ENCODE peak calls at places on chromosomes 11 and 22, in five cellular contexts. Z, Y, S, W and D are unnamed samples.

GRCh38 chr11:57269580-57270021 is 32.6 kb upstream of the APLNR start:
- DNase-seq in Y (no peak), S (no peak), Z (no peak), W (no peak), D (no peak)

GRCh38 chr11:62372871-62373270 is 35.6 kb downstream of the ASRGL1 start:
- DNase-seq in Z (no peak), W (no peak), S (no peak), Y (no peak), D (no peak)

GRCh38 chr22:44363980-44364749 is 51.4 kb upstream of the SHISAL1 start:
- DNase-seq in S (no peak), Z (peak), Y (no peak), W (peak), D (no peak)

GRCh38 chr11:68471360-68472340 is 11.1 kb downstream of the PPP6R3 start:
- DNase-seq in Z (no peak), W (no peak), Y (peak), S (no peak), D (no peak)

GRCh38 chr11:61626580-61627380 is 45.9 kb upstream of the SYT7 start:
- DNase-seq in Z (peak), Y (no peak), W (peak), S (peak), D (peak)

GRCh38 chr11:64996710-64997380 is at the start of gene BATF2:
- DNase-seq in S (peak), Z (peak), W (peak), Y (no peak), D (peak)

GRCh38 chr11:515131-515530 is 8.1 kb upstream of the RNH1 start:
- DNase-seq in W (no peak), Z (no peak), S (no peak), Y (no peak), D (no peak)

GRCh38 chr11:74248469-74248868 is 63.0 kb downstream of the P4HA3 start:
- DNase-seq in S (no peak), W (no peak), Z (no peak), Y (no peak), D (no peak)

GRCh38 chr11:64444838-64445441 is 86.0 kb downstream of the RPS6KA4 start:
- DNase-seq in Z (no peak), S (no peak), W (peak), Y (no peak), D (no peak)

GRCh38 chr22:20128902-20129746 is 2.5 kb upstream of the ZDHHC8 start:
- DNase-seq in S (peak), Z (peak), W (peak), Y (peak), D (no peak)

GRCh38 chr11:61526956-61527731 is 18.6 kb downstream of the LRRC10B start:
- DNase-seq in Z (no peak), S (no peak), W (no peak), Y (no peak), D (no peak)

GRCh38 chr22:17845340-17845739 is 71.1 kb upstream of the BID start:
- DNase-seq in S (no peak), Z (no peak), Y (no peak), W (no peak), D (no peak)

GRCh38 chr11:94049351-94049750 is 28.2 kb downstream of the HEPHL1 start:
- DNase-seq in W (no peak), Z (no peak), Y (no peak), S (no peak), D (no peak)

GRCh38 chr11:68140496-68141246 is 19.5 kb upstream of the CHKA start:
- DNase-seq in Y (no peak), W (peak), Z (peak), S (no peak), D (no peak)

GRCh38 chr11:68479390-68479789 is 18.8 kb downstream of the PPP6R3 start:
- DNase-seq in Z (no peak), W (no peak), S (no peak), Y (no peak), D (no peak)

GRCh38 chr11:130531061-130531460 is 82.6 kb downstream of the ADAMTS15 start:
- DNase-seq in Y (no peak), S (no peak), W (peak), Z (no peak), D (no peak)

GRCh38 chr11:130527648-130528300 is 79.3 kb downstream of the ADAMTS15 start:
- DNase-seq in W (peak), S (no peak), Z (no peak), Y (no peak), D (no peak)

GRCh38 chr11:130525307-130525706 is 76.9 kb downstream of the ADAMTS15 start:
- DNase-seq in S (no peak), Y (no peak), W (no peak), Z (no peak), D (no peak)

GRCh38 chr11:130528862-130529261 is 80.4 kb downstream of the ADAMTS15 start:
- DNase-seq in Z (no peak), S (no peak), W (peak), Y (no peak), D (no peak)

GRCh38 chr11:130528301-130528651 is 79.8 kb downstream of the ADAMTS15 start:
- DNase-seq in W (no peak), Y (no peak), Z (no peak), S (no peak), D (no peak)
- H3K27ac ChIP-seq in W (no peak), Y (no peak), Z (no peak), S (no peak), D (no peak)

DNA sequence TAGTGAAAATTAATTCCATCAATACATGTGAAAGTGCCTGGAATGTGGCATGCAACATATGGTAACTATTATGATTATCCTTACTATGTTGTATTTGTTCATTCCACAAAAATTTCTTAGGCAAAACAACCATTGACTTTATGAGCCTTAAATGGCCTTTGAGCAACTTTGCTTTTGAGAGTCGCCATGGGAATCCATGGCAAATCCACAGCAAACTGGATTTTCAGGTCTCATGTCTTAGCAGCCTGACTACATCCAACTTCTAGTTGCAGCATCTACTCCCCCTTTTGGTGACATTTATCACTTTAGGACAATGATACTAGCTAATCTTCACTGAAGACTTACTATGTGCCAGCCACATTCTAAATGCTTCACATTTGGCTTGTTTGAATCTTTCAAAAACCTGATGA is 56.8 kb downstream of the SLC1A2 start:
- DNase-seq in S (no peak), Y (no peak), W (no peak), Z (no peak), D (no peak)
- TF ChIP-seq CTCF in S (no peak), Y (no peak), W (peak), Z (no peak), D (no peak)

GRCh38 chr22:37021710-37022482 is 2.4 kb downstream of the MPST start:
- DNase-seq in W (peak), Z (no peak), S (peak), Y (peak), D (no peak)

GRCh38 chr22:37021041-37021440 is 1.5 kb downstream of the MPST start:
- DNase-seq in Y (no peak), W (no peak), Z (no peak), S (peak), D (no peak)

GRCh38 chr22:37023743-37024338 is 4.3 kb downstream of the MPST start:
- DNase-seq in S (peak), W (no peak), Z (no peak), Y (no peak), D (no peak)

GRCh38 chr22:37024339-37025157 is 5.0 kb downstream of the MPST start:
- DNase-seq in S (peak), Z (no peak), W (no peak), Y (no peak), D (no peak)

GRCh38 chr22:37022483-37023337 is 3.2 kb downstream of the MPST start:
- DNase-seq in S (no peak), W (no peak), Y (no peak), Z (no peak), D (no peak)
- H3K4me3 ChIP-seq in S (no peak), W (no peak), Y (no peak), Z (no peak), D (no peak)

GRCh38 chr11:10844816-10845215 is 13.0 kb downstream of the ZBED5 start:
- DNase-seq in S (no peak), Z (no peak), W (no peak), Y (no peak), D (no peak)

GRCh38 chr11:10844364-10844763 is 13.5 kb downstream of the ZBED5 start:
- DNase-seq in Y (no peak), Z (no peak), W (no peak), S (no peak), D (no peak)

GRCh38 chr11:10845589-10845988 is 12.3 kb downstream of the ZBED5 start:
- DNase-seq in Z (no peak), S (no peak), W (no peak), Y (no peak), D (no peak)

GRCh38 chr11:10846664-10847063 is 11.2 kb downstream of the ZBED5 start:
- DNase-seq in Y (no peak), Z (no peak), W (no peak), S (no peak), D (no peak)

GRCh38 chr11:10847960-10848860 is 9.6 kb downstream of the ZBED5 start:
- DNase-seq in Y (no peak), W (no peak), S (no peak), Z (no peak), D (no peak)
- H3K27ac ChIP-seq in Y (no peak), W (no peak), S (no peak), Z (no peak), D (no peak)

GRCh38 chr11:10413268-10413667 is 41.8 kb upstream of the AMPD3 start:
- DNase-seq in S (peak), Z (no peak), Y (peak), W (no peak), D (no peak)
- TF ChIP-seq CTCF in S (no peak), Z (peak), Y (peak), W (peak), D (no peak)

DNA sequence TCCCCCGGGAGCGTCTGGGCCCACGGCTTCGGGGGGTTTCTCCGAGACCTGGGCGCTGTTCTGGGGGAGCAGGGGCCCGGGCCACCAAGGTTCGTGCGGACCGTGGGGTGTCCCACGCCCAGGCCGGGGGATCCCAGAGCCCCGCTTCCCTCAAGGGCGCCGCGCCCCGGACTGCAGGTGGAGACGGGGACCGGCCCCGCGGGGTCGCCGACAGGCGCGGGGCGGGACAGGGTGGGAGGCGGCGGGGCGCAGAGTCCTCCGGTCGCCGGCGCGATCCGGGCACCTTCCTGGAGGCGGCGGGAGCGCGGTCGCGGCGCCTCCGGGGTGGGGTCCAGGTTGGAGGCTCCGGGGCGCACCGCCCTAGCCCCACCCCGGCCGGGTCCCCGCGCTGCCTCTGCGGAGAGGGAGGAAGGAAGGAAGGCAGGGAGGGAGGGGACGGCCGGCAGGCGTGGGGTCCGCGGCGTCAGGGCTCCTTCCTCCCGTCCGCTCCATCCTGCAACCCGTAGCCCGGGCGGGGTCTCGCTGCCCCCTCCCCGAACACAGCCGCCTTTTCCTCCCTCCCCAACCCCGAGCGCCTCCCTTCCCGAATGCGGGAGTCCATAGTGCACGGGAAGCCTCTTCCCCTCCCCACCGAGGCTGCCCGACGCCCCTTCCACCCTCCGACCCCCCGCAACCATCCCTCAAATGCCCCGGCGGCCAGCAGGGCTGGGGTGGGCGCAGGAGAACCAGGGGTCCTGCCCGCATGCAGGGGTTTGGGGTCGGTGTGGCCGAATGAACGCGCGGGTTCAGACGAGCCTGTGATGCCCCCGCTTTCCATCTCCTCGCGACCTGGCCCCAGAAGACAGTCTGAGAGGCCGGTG is 4.3 kb upstream of the ZBED4 start:
- DNase-seq in Z (no peak), W (no peak), S (no peak), Y (no peak), D (peak)
- H3K4me3 ChIP-seq in Z (peak), W (peak), S (peak), Y (peak), D (peak)

GRCh38 chr11:2386591-2386990 is 9.5 kb downstream of the CD81 start:
- DNase-seq in W (no peak), Z (no peak), Y (no peak), S (no peak), D (peak)

GRCh38 chr11:2389344-2390026 is 11.1 kb upstream of the TSSC4 start:
- DNase-seq in Y (no peak), Z (no peak), S (no peak), W (no peak), D (peak)

GRCh38 chr11:2390091-2390870 is 10.3 kb upstream of the TSSC4 start:
- DNase-seq in S (no peak), Z (no peak), Y (no peak), W (no peak), D (no peak)

GRCh38 chr11:2387266-2387982 is 10.3 kb downstream of the CD81 start:
- DNase-seq in Y (peak), W (no peak), Z (no peak), S (no peak), D (peak)

GRCh38 chr11:2388431-2389024 is 11.4 kb downstream of the CD81 start:
- DNase-seq in Z (no peak), W (no peak), S (no peak), Y (no peak), D (no peak)
- H3K27ac ChIP-seq in Z (no peak), W (no peak), S (peak), Y (no peak), D (no peak)

DNA sequence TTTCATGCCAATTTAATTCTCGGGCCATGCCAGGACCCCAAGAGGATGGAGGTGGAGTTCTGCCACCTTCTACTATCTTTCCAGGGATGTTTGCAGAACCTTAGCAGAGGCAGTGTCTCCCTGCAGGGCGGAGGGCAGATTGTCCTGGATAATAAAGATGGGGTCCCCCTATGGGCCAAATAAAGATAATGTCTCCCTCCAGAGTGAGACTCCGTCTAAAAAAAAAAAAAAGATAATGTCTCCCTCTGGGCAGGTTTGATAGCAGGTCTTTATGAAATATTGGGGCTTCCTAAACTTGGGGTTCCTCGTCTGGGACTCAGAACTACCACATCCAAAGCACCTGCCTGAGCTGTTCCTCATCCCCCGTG is 27.2 kb upstream of the SYT8 start:
- DNase-seq in Y (no peak), S (no peak), W (no peak), Z (no peak), D (no peak)
- TF ChIP-seq CTCF in Y (no peak), S (no peak), W (peak), Z (no peak), D (no peak)

DNA sequence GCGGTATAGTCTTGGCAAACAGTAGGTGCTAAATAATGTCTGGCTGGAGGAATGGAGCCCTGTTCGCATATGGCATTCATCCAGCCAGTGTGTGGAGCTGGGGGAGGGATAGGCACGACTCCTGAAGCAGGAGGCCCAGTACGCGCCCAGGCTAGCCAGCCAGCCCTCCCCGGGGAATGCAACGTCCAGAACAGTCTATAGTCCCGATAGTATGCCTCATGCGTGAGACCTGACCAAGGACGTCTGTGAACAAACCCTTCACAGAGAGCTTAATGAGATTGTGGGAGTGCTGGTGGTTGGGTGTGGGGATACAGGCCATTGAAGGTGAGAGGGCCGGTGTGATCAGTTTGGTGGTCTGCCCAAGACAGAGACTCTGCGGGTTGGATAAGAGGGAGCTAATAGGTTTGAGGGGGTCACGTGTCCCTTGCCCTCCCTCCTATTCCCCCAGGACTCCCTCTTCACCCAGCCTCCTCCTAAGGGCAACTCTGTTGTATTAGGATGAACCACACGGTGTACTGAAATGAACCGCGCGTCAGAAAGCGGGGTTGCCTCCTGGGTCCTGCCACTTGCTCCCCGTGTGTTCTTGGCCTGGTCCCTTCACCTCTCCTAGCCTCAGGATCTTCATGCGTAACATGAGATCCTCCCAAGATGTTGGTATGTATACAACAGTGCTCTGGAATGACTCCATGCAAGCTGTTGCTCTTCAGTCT is 987 bp upstream of the GRIK4 start:
- DNase-seq in Z (no peak), S (no peak), Y (no peak), W (no peak), D (no peak)
- H3K4me3 ChIP-seq in Z (no peak), S (no peak), Y (no peak), W (no peak), D (no peak)

GRCh38 chr11:77144854-77145428 is 16.9 kb downstream of the MYO7A start:
- DNase-seq in W (no peak), Y (no peak), Z (no peak), S (peak), D (no peak)
- H3K27ac ChIP-seq in W (no peak), Y (no peak), Z (no peak), S (no peak), D (no peak)